ENCODE peak calls at places on chromosomes 4 and X, in five cellular contexts. C is brain microvascular endothelial cell, X is ovary, K is esophagus squamous epithelium, M is tibial artery. T is an unnamed sample.

GRCh38 chr4:152591361-152591760 is 55.5 kb upstream of the FBXW7 start:
- DNase-seq in K (no peak), C (peak; percentile 16), X (peak; percentile 14), M (no peak), T (peak; percentile 67)

GRCh38 chr4:124806403-124806802 is 93.9 kb upstream of the ANKRD50 start:
- DNase-seq in M (no peak), K (no peak), C (no peak), X (no peak), T (no peak)

GRCh38 chr4:108159845-108160244 is 8.9 kb downstream of the LEF1 start:
- DNase-seq in M (no peak), K (no peak), C (no peak), X (no peak), T (no peak)

GRCh38 chr4:7324651-7325121 is 110.0 kb downstream of the PSAPL1 start:
- DNase-seq in X (no peak), K (no peak), C (no peak), M (peak; percentile 56), T (no peak)

GRCh38 chr4:18850763-18851331 is 829.3 kb upstream of the LCORL start:
- DNase-seq in K (no peak), C (no peak), X (no peak), M (no peak), T (no peak)

GRCh38 chr4:154608555-154609252 is 3.8 kb downstream of the FGG start:
- DNase-seq in C (no peak), K (no peak), M (no peak), X (no peak), T (no peak)

GRCh38 chrX:153400146-153401132 is 711 bp downstream of the PNMA6E start:
- DNase-seq in M (no peak), C (no peak), K (no peak), X (no peak), T (no peak)

GRCh38 chrX:1242901-1243402 is 25.7 kb upstream of the CSF2RA start:
- DNase-seq in X (no peak), K (no peak), M (no peak), C (no peak), T (no peak)

GRCh38 chr4:3531306-3531886 is 826 bp downstream of the LRPAP1 start:
- DNase-seq in M (peak; percentile 59), K (no peak), X (no peak), C (no peak), T (no peak)

GRCh38 chr4:114078636-114079035 is 99.2 kb upstream of the ARSJ start:
- DNase-seq in M (no peak), X (no peak), C (no peak), K (no peak), T (peak; percentile 54)

GRCh38 chr4:7487464-7487863 is 52.7 kb upstream of the PSAPL1 start:
- DNase-seq in K (no peak), X (no peak), C (no peak), M (no peak), T (no peak)

GRCh38 chrX:138995458-138995857 is 283.9 kb upstream of the FGF13 start:
- DNase-seq in K (no peak), M (no peak), C (no peak), X (no peak), T (no peak)

GRCh38 chr4:42656736-42656985 is 244 bp downstream of the ATP8A1 start:
- DNase-seq in M (no peak), X (no peak), K (peak; percentile 39), C (no peak), T (no peak)

GRCh38 chr4:161714022-161714751 is 449.6 kb downstream of the FSTL5 start:
- DNase-seq in M (no peak), C (peak; percentile 58), K (no peak), X (no peak), T (peak; percentile 78)

GRCh38 chrX:77003956-77004355 is 443.2 kb upstream of the FGF16 start:
- DNase-seq in M (no peak), X (no peak), K (no peak), C (no peak), T (no peak)

GRCh38 chr4:25089058-25089763 is 58.5 kb upstream of the LGI2 start:
- DNase-seq in C (no peak), X (no peak), K (no peak), M (peak; percentile 48), T (no peak)

GRCh38 chrX:101385026-101385684 is 836 bp downstream of the BTK start:
- DNase-seq in M (no peak), X (no peak), K (no peak), C (no peak), T (no peak)

GRCh38 chrX:101386542-101386885 is 523 bp upstream of the BTK start:
- DNase-seq in X (no peak), M (no peak), K (no peak), C (no peak), T (no peak)

GRCh38 chrX:101388604-101389003 is 2.2 kb upstream of the RPL36A start:
- DNase-seq in M (no peak), C (no peak), K (no peak), X (no peak), T (no peak)

GRCh38 chrX:101383679-101384078 is 2.3 kb downstream of the BTK start:
- DNase-seq in X (no peak), K (no peak), C (no peak), M (no peak), T (no peak)

DNA sequence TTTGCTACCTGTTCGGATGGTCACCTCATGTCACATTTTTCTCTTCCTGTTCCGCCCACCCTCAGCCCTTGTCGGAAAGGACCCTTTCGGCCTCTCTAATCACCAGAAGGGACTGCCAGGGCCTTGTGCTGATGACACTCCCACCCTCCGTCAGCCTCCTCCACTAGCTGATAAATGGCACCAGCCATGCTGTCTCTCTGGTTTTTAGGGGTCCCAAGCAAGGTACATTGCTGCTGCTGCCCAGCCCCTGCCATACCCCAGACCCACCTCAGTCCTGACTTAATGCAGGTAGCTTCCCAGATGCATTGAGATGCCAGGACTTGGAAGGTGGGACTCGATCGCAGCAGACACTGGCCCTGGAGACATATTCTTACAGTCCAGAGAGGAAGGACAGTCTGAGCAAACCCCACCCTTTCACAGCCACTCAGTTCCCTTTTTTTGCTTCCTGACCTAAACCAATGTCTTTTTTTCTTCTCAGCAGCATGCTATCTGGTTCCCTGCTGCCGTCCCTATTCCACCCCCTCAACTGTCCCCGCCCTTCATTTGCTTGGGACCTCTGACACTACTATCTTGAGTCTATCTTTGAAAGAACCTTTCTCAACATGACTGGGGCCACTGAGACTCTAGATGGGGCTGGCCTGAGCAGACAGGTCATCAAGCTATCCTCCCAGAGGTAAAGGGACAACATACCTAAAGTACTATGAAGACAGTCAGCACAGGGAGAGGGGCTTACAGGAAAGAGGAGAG is at the start of gene BTK:
- DNase-seq in M (no peak), C (no peak), K (no peak), X (no peak), T (no peak)
- H3K4me3 ChIP-seq in M (no peak within 1 kb of the TSS), C (no peak within 1 kb of the TSS), K (peak within 1 kb of the TSS; percentile 32), X (no peak within 1 kb of the TSS), T (no peak within 1 kb of the TSS)

DNA sequence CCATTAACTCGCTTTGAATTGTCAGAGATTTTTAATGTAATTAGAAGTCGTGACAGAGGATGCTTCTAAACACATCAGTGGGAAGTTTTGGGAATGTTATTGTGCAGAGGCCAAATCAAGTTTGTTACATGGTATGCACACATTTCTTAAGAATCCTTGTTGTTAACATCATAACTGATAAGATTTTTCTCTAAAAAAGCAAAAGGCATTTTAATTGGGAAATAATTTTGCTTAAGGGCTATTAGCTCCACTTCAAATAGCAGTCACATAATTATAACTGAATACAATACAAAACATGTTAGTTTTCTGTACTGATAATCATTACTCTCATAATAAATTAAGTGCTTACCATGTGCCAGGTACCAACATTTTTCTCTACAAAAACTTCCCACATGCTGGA is 90.7 kb upstream of the MYOZ2 start:
- DNase-seq in K (no peak), C (no peak), M (no peak), X (no peak), T (no peak)
- H3K4me3 ChIP-seq in K (no peak overlapping the region), C (no peak overlapping the region), M (no peak overlapping the region), X (no peak overlapping the region), T (no peak overlapping the region)

GRCh38 chr4:169770411-169770810 is 12.7 kb upstream of the HPF1 start:
- DNase-seq in M (no peak), C (no peak), K (no peak), X (no peak), T (no peak)

GRCh38 chr4:169765845-169766244 is 8.1 kb upstream of the HPF1 start:
- DNase-seq in M (no peak), K (no peak), X (no peak), C (peak; percentile 14), T (no peak)

GRCh38 chr4:169768385-169768784 is 10.6 kb upstream of the HPF1 start:
- DNase-seq in K (no peak), C (no peak), M (no peak), X (no peak), T (no peak)

GRCh38 chr4:169766741-169767140 is 9.0 kb upstream of the HPF1 start:
- DNase-seq in M (no peak), X (no peak), K (no peak), C (no peak), T (no peak)
- H3K4me3 ChIP-seq in M (no peak overlapping the region), X (no peak overlapping the region), K (no peak overlapping the region), C (no peak overlapping the region), T (no peak overlapping the region)

GRCh38 chr4:139734201-139734874 is 68.7 kb downstream of the MGST2 start:
- DNase-seq in C (no peak), X (peak; percentile 42), M (no peak), K (no peak), T (peak; percentile 38)
- H3K4me3 ChIP-seq in C (peak overlapping the region; percentile 55), X (peak overlapping the region; percentile 37), M (peak overlapping the region; percentile 72), K (peak overlapping the region; percentile 72), T (peak overlapping the region; percentile 46)

GRCh38 chrX:43973249-43973672 is at the start of gene NDP:
- DNase-seq in M (no peak), K (no peak), X (no peak), C (no peak), T (no peak)

GRCh38 chrX:43974736-43975135 is 1.5 kb upstream of the NDP start:
- DNase-seq in X (no peak), C (no peak), K (no peak), M (no peak), T (no peak)

GRCh38 chrX:43971966-43972961 is 926 bp downstream of the NDP start:
- DNase-seq in X (no peak), K (no peak), M (no peak), C (no peak), T (no peak)

GRCh38 chrX:43975747-43976146 is 2.6 kb upstream of the NDP start:
- DNase-seq in M (no peak), X (no peak), K (no peak), C (no peak), T (no peak)

DNA sequence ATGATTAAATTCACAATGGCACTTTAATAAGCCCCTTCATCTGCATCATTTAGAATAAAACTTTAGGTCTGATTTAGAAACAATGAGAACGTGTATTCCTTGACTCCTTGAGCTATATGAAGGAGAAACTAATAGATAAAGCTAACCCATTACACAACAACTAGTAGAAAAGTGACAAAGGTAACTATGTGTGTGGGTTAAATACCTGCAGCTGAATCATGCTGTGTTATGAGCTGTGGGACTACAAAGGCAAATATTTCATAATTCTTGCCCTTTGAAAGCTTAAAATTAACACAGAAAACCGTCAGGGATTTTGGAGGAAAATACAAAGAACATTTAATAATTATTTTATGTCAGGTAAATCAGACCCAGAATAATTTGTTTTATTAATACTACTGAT is 886 bp upstream of the NDP start:
- DNase-seq in K (no peak), X (no peak), M (no peak), C (no peak), T (no peak)
- H3K4me3 ChIP-seq in K (peak overlapping the region; percentile 55), X (no peak overlapping the region), M (no peak overlapping the region), C (no peak overlapping the region), T (no peak overlapping the region)

T was measured in skeletal muscle cell.